ENCODE peak calls at places on chromosomes 13 and 19, in eight cellular contexts. One of them, this sample, is unnamed.

GRCh38 chr13:35512271-35512920 is 35.9 kb upstream of the MAB21L1 start:
- DNase-seq in tibial nerve: peak; percentile 42
- DNase-seq in HepG2: no peak
- DNase-seq in heart left ventricle: no peak
- DNase-seq in vagina: peak; percentile 89
- DNase-seq in ovary: no peak
- DNase-seq in A549: no peak
- DNase-seq in prostate gland: no peak
- DNase-seq in this sample: no peak

GRCh38 chr19:41334793-41335192 is 18.9 kb downstream of the TGFB1 start:
- DNase-seq in tibial nerve: no peak
- DNase-seq in HepG2: no peak
- DNase-seq in heart left ventricle: no peak
- DNase-seq in vagina: no peak
- DNase-seq in ovary: no peak
- DNase-seq in A549: no peak
- DNase-seq in prostate gland: no peak
- DNase-seq in this sample: no peak

GRCh38 chr13:93004919-93005318 is 221.7 kb upstream of the GPC6 start:
- DNase-seq in tibial nerve: no peak
- DNase-seq in HepG2: peak; percentile 25
- DNase-seq in heart left ventricle: no peak
- DNase-seq in vagina: no peak
- DNase-seq in ovary: no peak
- DNase-seq in A549: no peak
- DNase-seq in prostate gland: no peak
- DNase-seq in this sample: no peak

GRCh38 chr19:602391-603301 is 13.0 kb downstream of the HCN2 start:
- DNase-seq in tibial nerve: no peak
- DNase-seq in HepG2: no peak
- DNase-seq in heart left ventricle: no peak
- DNase-seq in vagina: no peak
- DNase-seq in ovary: no peak
- DNase-seq in A549: no peak
- DNase-seq in prostate gland: no peak
- DNase-seq in this sample: no peak

GRCh38 chr13:33372251-33372919 is 86.8 kb upstream of the STARD13 start:
- DNase-seq in tibial nerve: no peak
- DNase-seq in HepG2: no peak
- DNase-seq in heart left ventricle: no peak
- DNase-seq in vagina: no peak
- DNase-seq in ovary: no peak
- DNase-seq in A549: no peak
- DNase-seq in prostate gland: no peak
- DNase-seq in this sample: no peak

GRCh38 chr19:54415208-54415900 is at the start of gene TTYH1:
- DNase-seq in tibial nerve: no peak
- DNase-seq in HepG2: no peak
- DNase-seq in heart left ventricle: no peak
- DNase-seq in vagina: no peak
- DNase-seq in ovary: no peak
- DNase-seq in A549: no peak
- DNase-seq in prostate gland: no peak
- DNase-seq in this sample: no peak

GRCh38 chr19:14473073-14473790 is 1.9 kb downstream of the PTGER1 start:
- DNase-seq in tibial nerve: no peak
- DNase-seq in HepG2: no peak
- DNase-seq in heart left ventricle: no peak
- DNase-seq in vagina: no peak
- DNase-seq in ovary: no peak
- DNase-seq in A549: no peak
- DNase-seq in prostate gland: no peak
- DNase-seq in this sample: no peak

GRCh38 chr13:36820222-36820621 is 1.2 kb downstream of the RFXAP start:
- DNase-seq in tibial nerve: no peak
- DNase-seq in HepG2: no peak
- DNase-seq in heart left ventricle: no peak
- DNase-seq in vagina: no peak
- DNase-seq in ovary: no peak
- DNase-seq in A549: no peak
- DNase-seq in prostate gland: no peak
- DNase-seq in this sample: no peak

GRCh38 chr19:38851622-38852230 is 1.9 kb upstream of the HNRNPL start:
- DNase-seq in tibial nerve: peak; percentile 93
- DNase-seq in HepG2: peak; percentile 79
- DNase-seq in heart left ventricle: peak; percentile 97
- DNase-seq in vagina: peak; percentile 95
- DNase-seq in ovary: peak; percentile 96
- DNase-seq in A549: peak; percentile 97
- DNase-seq in prostate gland: peak; percentile 96
- DNase-seq in this sample: peak; percentile 96

DNA sequence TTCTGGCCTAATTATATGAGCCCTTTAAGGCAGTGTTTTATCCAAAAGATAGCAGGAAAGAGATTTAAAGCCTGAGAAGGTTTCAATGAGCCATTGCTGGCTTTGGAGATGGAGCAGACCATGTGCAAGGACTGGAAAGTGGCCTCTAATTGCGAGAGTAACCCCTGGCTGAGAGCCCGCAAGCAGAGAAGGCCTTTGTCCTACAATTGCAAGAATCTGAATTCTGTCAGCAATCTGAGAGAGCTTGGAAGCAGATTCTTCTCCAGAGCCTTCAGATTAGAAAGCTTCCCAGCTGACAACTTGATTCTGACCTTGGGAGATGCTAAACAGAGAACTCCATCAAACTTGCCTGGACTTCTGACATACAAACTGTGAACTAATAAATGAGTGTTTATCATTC is 528.7 kb upstream of the KLF12 start:
- DNase-seq in tibial nerve: no peak
- DNase-seq in HepG2: no peak
- DNase-seq in heart left ventricle: no peak
- DNase-seq in vagina: no peak
- DNase-seq in ovary: peak; percentile 19
- DNase-seq in A549: no peak
- DNase-seq in prostate gland: no peak
- DNase-seq in this sample: no peak
- TF ChIP-seq POLR2A in tibial nerve: no peak
- TF ChIP-seq POLR2A in HepG2: no peak
- TF ChIP-seq POLR2A in heart left ventricle: no peak
- TF ChIP-seq POLR2A in vagina: no peak
- TF ChIP-seq POLR2A in ovary: no peak
- TF ChIP-seq POLR2A in A549: no peak
- TF ChIP-seq POLR2A in prostate gland: no peak
- TF ChIP-seq POLR2A in this sample: no peak

DNA sequence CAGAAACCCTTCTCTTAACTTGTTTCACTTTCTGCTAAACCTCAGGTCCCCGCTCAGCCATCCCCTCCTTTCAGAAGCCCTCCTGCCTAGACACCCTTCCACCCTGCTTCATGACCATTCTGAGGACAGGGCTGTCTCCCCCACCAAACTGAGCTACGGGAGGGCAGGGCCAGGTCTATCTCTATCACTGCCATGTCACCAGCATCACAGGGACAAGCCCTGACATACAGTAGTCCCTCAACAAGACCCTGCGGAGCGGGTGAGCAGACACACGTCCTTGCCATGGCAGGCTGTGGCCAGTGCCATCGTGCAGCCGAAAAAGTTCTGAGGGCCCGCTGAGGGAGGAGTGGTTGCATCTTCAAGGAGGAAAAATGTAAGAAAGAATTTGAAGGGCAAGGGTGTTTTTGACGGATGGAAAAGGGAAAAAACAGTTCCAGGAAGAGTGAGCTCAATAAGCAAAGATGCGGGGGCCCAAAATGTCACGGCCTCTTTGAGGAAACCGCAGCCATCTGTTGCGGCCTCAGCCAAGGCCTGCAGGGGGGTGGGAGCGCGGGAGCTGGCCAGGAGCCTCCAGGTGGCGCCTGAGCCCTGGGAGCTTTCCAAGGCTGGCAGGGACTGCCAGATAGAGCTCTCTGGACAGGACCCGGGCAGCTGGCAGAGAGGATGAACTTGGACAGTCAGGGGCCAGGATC is 8.1 kb downstream of the PTGIR start:
- DNase-seq in tibial nerve: no peak
- DNase-seq in HepG2: peak; percentile 50
- DNase-seq in heart left ventricle: peak; percentile 80
- DNase-seq in vagina: no peak
- DNase-seq in ovary: peak; percentile 18
- DNase-seq in A549: peak; percentile 96
- DNase-seq in prostate gland: peak; percentile 70
- DNase-seq in this sample: peak; percentile 79
- TF ChIP-seq CTCF in tibial nerve: no peak
- TF ChIP-seq CTCF in HepG2: peak; percentile 83
- TF ChIP-seq CTCF in heart left ventricle: peak; percentile 39
- TF ChIP-seq CTCF in vagina: no peak
- TF ChIP-seq CTCF in ovary: no peak
- TF ChIP-seq CTCF in A549: peak; percentile 75
- TF ChIP-seq CTCF in prostate gland: peak; percentile 42
- TF ChIP-seq CTCF in this sample: peak; percentile 53

GRCh38 chr13:44421853-44422525 is 48.4 kb downstream of the SERP2 start:
- DNase-seq in tibial nerve: no peak
- DNase-seq in HepG2: no peak
- DNase-seq in heart left ventricle: no peak
- DNase-seq in vagina: peak; percentile 62
- DNase-seq in ovary: no peak
- DNase-seq in A549: no peak
- DNase-seq in prostate gland: no peak
- DNase-seq in this sample: no peak

GRCh38 chr13:44425041-44425814 is 51.6 kb downstream of the SERP2 start:
- DNase-seq in tibial nerve: no peak
- DNase-seq in HepG2: no peak
- DNase-seq in heart left ventricle: no peak
- DNase-seq in vagina: peak; percentile 29
- DNase-seq in ovary: no peak
- DNase-seq in A549: no peak
- DNase-seq in prostate gland: no peak
- DNase-seq in this sample: no peak

GRCh38 chr13:44422755-44423643 is 49.4 kb downstream of the SERP2 start:
- DNase-seq in tibial nerve: no peak
- DNase-seq in HepG2: no peak
- DNase-seq in heart left ventricle: no peak
- DNase-seq in vagina: peak; percentile 75
- DNase-seq in ovary: peak; percentile 42
- DNase-seq in A549: no peak
- DNase-seq in prostate gland: no peak
- DNase-seq in this sample: no peak

GRCh38 chr13:44425815-44426078 is 52.1 kb downstream of the SERP2 start:
- DNase-seq in tibial nerve: no peak
- DNase-seq in HepG2: no peak
- DNase-seq in heart left ventricle: no peak
- DNase-seq in vagina: peak; percentile 54
- DNase-seq in ovary: no peak
- DNase-seq in A549: no peak
- DNase-seq in prostate gland: no peak
- DNase-seq in this sample: no peak

DNA sequence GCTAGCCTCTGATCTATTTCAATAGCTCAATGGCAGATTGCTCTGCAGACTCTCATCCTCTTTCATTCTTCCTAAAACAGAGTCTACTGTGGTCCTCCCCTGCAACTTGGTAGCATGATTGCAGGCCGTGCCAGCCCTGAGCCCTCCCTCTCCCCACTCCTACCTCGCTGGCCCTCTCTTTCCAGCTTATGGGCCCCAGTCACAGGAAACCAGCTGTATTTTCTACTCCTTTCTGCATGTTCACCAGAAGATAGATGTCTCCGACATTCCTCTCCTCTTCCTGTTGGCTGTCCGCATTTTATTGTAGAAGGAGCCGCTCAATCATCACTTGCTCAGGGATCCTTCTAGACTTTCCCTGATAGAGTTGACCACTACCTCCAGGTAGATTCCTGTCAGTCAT is 50.2 kb downstream of the SERP2 start:
- DNase-seq in tibial nerve: no peak
- DNase-seq in HepG2: no peak
- DNase-seq in heart left ventricle: no peak
- DNase-seq in vagina: peak; percentile 49
- DNase-seq in ovary: no peak
- DNase-seq in A549: no peak
- DNase-seq in prostate gland: no peak
- DNase-seq in this sample: no peak
- H3K4me3 ChIP-seq in tibial nerve: no peak overlapping the region
- H3K4me3 ChIP-seq in HepG2: no peak overlapping the region
- H3K4me3 ChIP-seq in heart left ventricle: no peak overlapping the region
- H3K4me3 ChIP-seq in vagina: no peak overlapping the region
- H3K4me3 ChIP-seq in ovary: no peak overlapping the region
- H3K4me3 ChIP-seq in A549: no peak overlapping the region
- H3K4me3 ChIP-seq in prostate gland: no peak overlapping the region
- H3K4me3 ChIP-seq in this sample: no peak overlapping the region

GRCh38 chr19:2942928-2943640 is 1.7 kb downstream of the ZNF77 start:
- DNase-seq in tibial nerve: no peak
- DNase-seq in HepG2: peak; percentile 52
- DNase-seq in heart left ventricle: no peak
- DNase-seq in vagina: no peak
- DNase-seq in ovary: no peak
- DNase-seq in A549: no peak
- DNase-seq in prostate gland: no peak
- DNase-seq in this sample: no peak

GRCh38 chr19:2949939-2950285 is 5.1 kb upstream of the ZNF77 start:
- DNase-seq in tibial nerve: peak; percentile 38
- DNase-seq in HepG2: peak; percentile 62
- DNase-seq in heart left ventricle: no peak
- DNase-seq in vagina: no peak
- DNase-seq in ovary: no peak
- DNase-seq in A549: peak; percentile 47
- DNase-seq in prostate gland: no peak
- DNase-seq in this sample: no peak

GRCh38 chr19:2945575-2946184 is 909 bp upstream of the ZNF77 start:
- DNase-seq in tibial nerve: no peak
- DNase-seq in HepG2: no peak
- DNase-seq in heart left ventricle: no peak
- DNase-seq in vagina: no peak
- DNase-seq in ovary: no peak
- DNase-seq in A549: no peak
- DNase-seq in prostate gland: no peak
- DNase-seq in this sample: no peak

GRCh38 chr19:2944403-2944774 is 382 bp downstream of the ZNF77 start:
- DNase-seq in tibial nerve: no peak
- DNase-seq in HepG2: no peak
- DNase-seq in heart left ventricle: no peak
- DNase-seq in vagina: no peak
- DNase-seq in ovary: no peak
- DNase-seq in A549: no peak
- DNase-seq in prostate gland: no peak
- DNase-seq in this sample: no peak

DNA sequence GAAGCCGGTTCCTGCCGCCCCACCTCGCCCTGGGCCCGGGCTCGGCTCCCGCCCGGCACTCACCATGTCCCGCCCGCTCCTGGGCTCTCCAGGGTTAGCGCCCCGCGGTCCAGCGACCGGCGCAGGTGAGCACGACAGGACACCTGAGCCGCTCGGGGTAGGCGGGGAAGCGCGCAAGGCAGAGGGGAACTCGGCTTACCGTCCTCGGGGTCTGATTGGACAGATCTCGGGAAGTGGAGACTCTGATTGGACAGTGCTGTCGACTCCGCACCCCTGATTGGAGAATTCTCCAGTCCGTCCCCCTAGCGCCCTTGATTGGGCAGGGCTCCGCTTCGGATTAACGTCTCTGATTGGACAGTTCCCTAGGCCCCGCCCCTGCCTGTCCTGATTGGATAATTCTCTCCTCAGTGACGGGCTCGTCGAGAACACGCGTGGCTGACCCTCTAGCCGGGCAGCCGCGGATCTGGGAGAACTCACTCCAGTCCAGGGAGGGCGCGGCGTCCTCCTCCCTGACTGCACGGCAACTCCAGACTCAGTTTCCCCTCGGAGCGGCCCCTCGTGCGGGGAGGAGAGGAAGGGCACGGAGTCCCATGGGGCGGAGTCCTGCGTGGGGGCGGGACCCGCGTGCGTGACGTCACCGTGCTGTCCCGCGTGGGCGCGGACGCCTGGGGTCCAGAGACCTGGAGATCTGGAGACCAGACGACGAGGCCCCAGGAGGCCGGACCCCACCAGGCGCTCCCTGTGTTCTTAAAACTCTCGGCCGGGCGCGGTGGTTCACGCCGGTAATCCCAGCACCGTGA is at the start of gene ZNF77:
- DNase-seq in tibial nerve: peak; percentile 100
- DNase-seq in HepG2: peak; percentile 99
- DNase-seq in heart left ventricle: peak; percentile 97
- DNase-seq in vagina: peak; percentile 100
- DNase-seq in ovary: peak; percentile 99
- DNase-seq in A549: peak; percentile 98
- DNase-seq in prostate gland: peak; percentile 99
- DNase-seq in this sample: peak; percentile 99
- TF ChIP-seq POLR2A in tibial nerve: peak; percentile 65
- TF ChIP-seq POLR2A in HepG2: peak; percentile 89
- TF ChIP-seq POLR2A in heart left ventricle: no peak
- TF ChIP-seq POLR2A in vagina: peak; percentile 21
- TF ChIP-seq POLR2A in ovary: peak; percentile 83
- TF ChIP-seq POLR2A in A549: peak; percentile 57
- TF ChIP-seq POLR2A in prostate gland: peak; percentile 47
- TF ChIP-seq POLR2A in this sample: peak; percentile 39